ENCODE peak calls at places on chromosome 17, in five cellular contexts. A is ovary; O is NCI-H1436; K is stimulated activated CD4-positive, alpha-beta T cell treated with anti-CD3 and anti-CD28 coated beads, Interleukin-15, amount 100 ng/mL, for 1 hour; V is activated CD4-positive, CD25-positive, alpha-beta regulatory T cell. D is an unnamed sample.

GRCh38 chr17:31156326-31156725 is 61.5 kb downstream of the NF1 start:
- DNase-seq in O (no peak), A (no peak), K (no peak), V (no peak), D (no peak)

GRCh38 chr17:39793473-39793872 is 55.7 kb downstream of the GRB7 start:
- DNase-seq in O (no peak), K (no peak), V (no peak), A (no peak), D (no peak)

GRCh38 chr17:45235071-45236001 is 13.7 kb downstream of the FMNL1 start:
- DNase-seq in K (peak), O (peak), V (peak), A (peak), D (peak)

GRCh38 chr17:79305376-79305775 is 230.8 kb downstream of the ENGASE start:
- DNase-seq in O (no peak), K (no peak), V (no peak), A (no peak), D (no peak)

GRCh38 chr17:299546-299945 is 53.1 kb downstream of the RPH3AL start:
- DNase-seq in K (no peak), V (no peak), O (no peak), A (no peak), D (no peak)

GRCh38 chr17:3511841-3512511 is 36.2 kb downstream of the ASPA start:
- DNase-seq in K (no peak), O (no peak), A (no peak), V (no peak), D (no peak)

GRCh38 chr17:41496803-41497484 is 7.2 kb upstream of the KRT36 start:
- DNase-seq in A (peak), V (no peak), K (peak), O (peak), D (no peak)

GRCh38 chr17:39064814-39065213 is 86.6 kb downstream of the PLXDC1 start:
- DNase-seq in V (no peak), O (no peak), K (no peak), A (no peak), D (no peak)

GRCh38 chr17:30346211-30346831 is 12.5 kb upstream of the TMIGD1 start:
- DNase-seq in A (no peak), K (no peak), O (no peak), V (no peak), D (no peak)

GRCh38 chr17:79721993-79722671 is 8.6 kb upstream of the ENPP7 start:
- DNase-seq in V (no peak), O (no peak), K (no peak), A (no peak), D (no peak)

GRCh38 chr17:81417049-81417878 is 22.0 kb downstream of the BAHCC1 start:
- DNase-seq in O (no peak), V (no peak), K (no peak), A (no peak), D (no peak)

GRCh38 chr17:15220785-15221184 is 44.3 kb downstream of the PMP22 start:
- DNase-seq in K (no peak), A (no peak), V (no peak), O (no peak), D (no peak)

GRCh38 chr17:62091804-62092203 is 26.7 kb upstream of the MED13 start:
- DNase-seq in K (no peak), O (no peak), A (no peak), V (no peak), D (no peak)

GRCh38 chr17:77592503-77592902 is 366.0 kb upstream of the TNRC6C start:
- DNase-seq in V (no peak), O (no peak), K (no peak), A (no peak), D (no peak)

GRCh38 chr17:81579821-81580321 is 27.7 kb upstream of the FAAP100 start:
- DNase-seq in K (no peak), A (no peak), O (no peak), V (no peak), D (no peak)

GRCh38 chr17:41284043-41284442 is 8.5 kb downstream of the KRTAP9-7 start:
- DNase-seq in K (no peak), A (no peak), O (no peak), V (no peak), D (no peak)

GRCh38 chr17:30332057-30332542 is 1.8 kb downstream of the TMIGD1 start:
- DNase-seq in A (no peak), O (no peak), K (peak), V (no peak), D (no peak)

GRCh38 chr17:46984892-46985291 is 5.8 kb upstream of the RPRML start:
- DNase-seq in K (no peak), V (no peak), O (no peak), A (no peak), D (no peak)

GRCh38 chr17:49187301-49187700 is 23.1 kb downstream of the GNGT2 start:
- DNase-seq in V (no peak), O (no peak), A (no peak), K (no peak), D (no peak)

GRCh38 chr17:16507918-16508533 is 16.0 kb upstream of the LRRC75A start:
- DNase-seq in K (no peak), V (no peak), O (no peak), A (no peak), D (no peak)

GRCh38 chr17:14336418-14336817 is 35.5 kb downstream of the HS3ST3B1 start:
- DNase-seq in O (no peak), A (no peak), V (no peak), K (no peak), D (no peak)

D was measured in omental fat pad.